ENCODE peak calls at places on chromosomes 13 and 19, in eight cellular contexts. One of them, this sample, is unnamed.

GRCh38 chr13:31236211-31236786 is 36.5 kb downstream of the B3GLCT start:
- DNase-seq in pancreas: no peak
- DNase-seq in A549: peak; percentile 26
- DNase-seq in endodermal cell: no peak
- DNase-seq in testis: no peak
- DNase-seq in esophagus squamous epithelium: no peak
- DNase-seq in tibial nerve: peak; percentile 21
- DNase-seq in body of pancreas: peak; percentile 18
- DNase-seq in this sample: peak; percentile 24

GRCh38 chr19:2474232-2475017 is 1.5 kb upstream of the GADD45B start:
- DNase-seq in pancreas: peak; percentile 89
- DNase-seq in A549: peak; percentile 82
- DNase-seq in endodermal cell: peak; percentile 97
- DNase-seq in testis: peak; percentile 83
- DNase-seq in esophagus squamous epithelium: no peak
- DNase-seq in tibial nerve: peak; percentile 75
- DNase-seq in body of pancreas: peak; percentile 84
- DNase-seq in this sample: peak; percentile 83

GRCh38 chr19:5718579-5719273 is 1.2 kb downstream of the LONP1 start:
- DNase-seq in pancreas: peak; percentile 58
- DNase-seq in A549: peak; percentile 46
- DNase-seq in endodermal cell: no peak
- DNase-seq in testis: no peak
- DNase-seq in esophagus squamous epithelium: no peak
- DNase-seq in tibial nerve: no peak
- DNase-seq in body of pancreas: peak; percentile 46
- DNase-seq in this sample: peak; percentile 58

GRCh38 chr19:34995551-34995950 is 4.6 kb upstream of the GRAMD1A start:
- DNase-seq in pancreas: no peak
- DNase-seq in A549: peak; percentile 72
- DNase-seq in endodermal cell: no peak
- DNase-seq in testis: no peak
- DNase-seq in esophagus squamous epithelium: no peak
- DNase-seq in tibial nerve: no peak
- DNase-seq in body of pancreas: no peak
- DNase-seq in this sample: no peak

GRCh38 chr19:35715981-35716734 is 1.6 kb upstream of the KMT2B start:
- DNase-seq in pancreas: no peak
- DNase-seq in A549: peak; percentile 30
- DNase-seq in endodermal cell: no peak
- DNase-seq in testis: peak; percentile 78
- DNase-seq in esophagus squamous epithelium: no peak
- DNase-seq in tibial nerve: no peak
- DNase-seq in body of pancreas: peak; percentile 67
- DNase-seq in this sample: peak; percentile 46

GRCh38 chr19:12155324-12155723 is 1.2 kb downstream of the ZNF625 start:
- DNase-seq in pancreas: no peak
- DNase-seq in A549: no peak
- DNase-seq in endodermal cell: no peak
- DNase-seq in testis: no peak
- DNase-seq in esophagus squamous epithelium: no peak
- DNase-seq in tibial nerve: no peak
- DNase-seq in body of pancreas: no peak
- DNase-seq in this sample: no peak

GRCh38 chr13:101919541-101920306 is 467.2 kb downstream of the ITGBL1 start:
- DNase-seq in pancreas: no peak
- DNase-seq in A549: no peak
- DNase-seq in endodermal cell: peak; percentile 92
- DNase-seq in testis: peak; percentile 38
- DNase-seq in esophagus squamous epithelium: no peak
- DNase-seq in tibial nerve: no peak
- DNase-seq in body of pancreas: no peak
- DNase-seq in this sample: no peak

GRCh38 chr13:110014719-110015118 is 228.3 kb upstream of the IRS2 start:
- DNase-seq in pancreas: peak; percentile 70
- DNase-seq in A549: peak; percentile 70
- DNase-seq in endodermal cell: no peak
- DNase-seq in testis: no peak
- DNase-seq in esophagus squamous epithelium: no peak
- DNase-seq in tibial nerve: no peak
- DNase-seq in body of pancreas: peak; percentile 85
- DNase-seq in this sample: peak; percentile 15

GRCh38 chr19:7748756-7749155 is 1.4 kb upstream of the CD209 start:
- DNase-seq in pancreas: peak; percentile 15
- DNase-seq in A549: peak; percentile 54
- DNase-seq in endodermal cell: peak; percentile 83
- DNase-seq in testis: peak; percentile 37
- DNase-seq in esophagus squamous epithelium: no peak
- DNase-seq in tibial nerve: no peak
- DNase-seq in body of pancreas: peak; percentile 30
- DNase-seq in this sample: peak; percentile 27

GRCh38 chr13:50452028-50452427 is 391.5 kb downstream of the DLEU7 start:
- DNase-seq in pancreas: no peak
- DNase-seq in A549: no peak
- DNase-seq in endodermal cell: no peak
- DNase-seq in testis: no peak
- DNase-seq in esophagus squamous epithelium: no peak
- DNase-seq in tibial nerve: no peak
- DNase-seq in body of pancreas: no peak
- DNase-seq in this sample: no peak

GRCh38 chr13:105497597-105497996 is 1037.9 kb downstream of the EFNB2 start:
- DNase-seq in pancreas: peak; percentile 7
- DNase-seq in A549: no peak
- DNase-seq in endodermal cell: no peak
- DNase-seq in testis: no peak
- DNase-seq in esophagus squamous epithelium: no peak
- DNase-seq in tibial nerve: no peak
- DNase-seq in body of pancreas: no peak
- DNase-seq in this sample: peak; percentile 1

GRCh38 chr19:56942749-56943148 is 102.2 kb upstream of the PEG3 start:
- DNase-seq in pancreas: no peak
- DNase-seq in A549: no peak
- DNase-seq in endodermal cell: peak; percentile 45
- DNase-seq in testis: peak; percentile 52
- DNase-seq in esophagus squamous epithelium: no peak
- DNase-seq in tibial nerve: no peak
- DNase-seq in body of pancreas: no peak
- DNase-seq in this sample: no peak

GRCh38 chr13:35457258-35457657 is 19.2 kb downstream of the MAB21L1 start:
- DNase-seq in pancreas: no peak
- DNase-seq in A549: no peak
- DNase-seq in endodermal cell: no peak
- DNase-seq in testis: no peak
- DNase-seq in esophagus squamous epithelium: no peak
- DNase-seq in tibial nerve: no peak
- DNase-seq in body of pancreas: no peak
- DNase-seq in this sample: no peak

GRCh38 chr19:41353466-41354342 is at the start of gene TGFB1:
- DNase-seq in pancreas: peak; percentile 77
- DNase-seq in A549: peak; percentile 92
- DNase-seq in endodermal cell: peak; percentile 93
- DNase-seq in testis: peak; percentile 83
- DNase-seq in esophagus squamous epithelium: peak; percentile 55
- DNase-seq in tibial nerve: peak; percentile 79
- DNase-seq in body of pancreas: peak; percentile 84
- DNase-seq in this sample: peak; percentile 88

GRCh38 chr19:55066107-55066709 is 3.3 kb upstream of the RDH13 start:
- DNase-seq in pancreas: no peak
- DNase-seq in A549: no peak
- DNase-seq in endodermal cell: peak; percentile 83
- DNase-seq in testis: no peak
- DNase-seq in esophagus squamous epithelium: no peak
- DNase-seq in tibial nerve: no peak
- DNase-seq in body of pancreas: no peak
- DNase-seq in this sample: no peak

GRCh38 chr19:33214621-33215020 is 11.0 kb downstream of the SLC7A10 start:
- DNase-seq in pancreas: no peak
- DNase-seq in A549: peak; percentile 72
- DNase-seq in endodermal cell: peak; percentile 86
- DNase-seq in testis: no peak
- DNase-seq in esophagus squamous epithelium: no peak
- DNase-seq in tibial nerve: no peak
- DNase-seq in body of pancreas: no peak
- DNase-seq in this sample: no peak

GRCh38 chr13:109088101-109088500 is 458.7 kb downstream of the MYO16 start:
- DNase-seq in pancreas: no peak
- DNase-seq in A549: no peak
- DNase-seq in endodermal cell: no peak
- DNase-seq in testis: no peak
- DNase-seq in esophagus squamous epithelium: no peak
- DNase-seq in tibial nerve: no peak
- DNase-seq in body of pancreas: no peak
- DNase-seq in this sample: peak; percentile 4

GRCh38 chr19:2524840-2525723 is 49.2 kb downstream of the GADD45B start:
- DNase-seq in pancreas: no peak
- DNase-seq in A549: peak; percentile 86
- DNase-seq in endodermal cell: peak; percentile 57
- DNase-seq in testis: peak; percentile 48
- DNase-seq in esophagus squamous epithelium: no peak
- DNase-seq in tibial nerve: no peak
- DNase-seq in body of pancreas: no peak
- DNase-seq in this sample: peak; percentile 59

GRCh38 chr19:44905437-44906160 is at the start of gene APOE:
- DNase-seq in pancreas: no peak
- DNase-seq in A549: no peak
- DNase-seq in endodermal cell: peak; percentile 93
- DNase-seq in testis: peak; percentile 50
- DNase-seq in esophagus squamous epithelium: no peak
- DNase-seq in tibial nerve: no peak
- DNase-seq in body of pancreas: peak; percentile 36
- DNase-seq in this sample: no peak

GRCh38 chr19:41808663-41809566 is 12.5 kb downstream of the CEACAM3 start:
- DNase-seq in pancreas: no peak
- DNase-seq in A549: no peak
- DNase-seq in endodermal cell: peak; percentile 26
- DNase-seq in testis: peak; percentile 18
- DNase-seq in esophagus squamous epithelium: no peak
- DNase-seq in tibial nerve: peak; percentile 14
- DNase-seq in body of pancreas: peak; percentile 40
- DNase-seq in this sample: no peak

GRCh38 chr19:51441410-51442390 is 16.6 kb downstream of the SIGLEC8 start:
- DNase-seq in pancreas: no peak
- DNase-seq in A549: peak; percentile 14
- DNase-seq in endodermal cell: no peak
- DNase-seq in testis: no peak
- DNase-seq in esophagus squamous epithelium: no peak
- DNase-seq in tibial nerve: no peak
- DNase-seq in body of pancreas: no peak
- DNase-seq in this sample: peak; percentile 24
- TF ChIP-seq CTCF in pancreas: no peak
- TF ChIP-seq CTCF in A549: no peak
- TF ChIP-seq CTCF in endodermal cell: no peak
- TF ChIP-seq CTCF in testis: no peak
- TF ChIP-seq CTCF in esophagus squamous epithelium: no peak
- TF ChIP-seq CTCF in tibial nerve: no peak
- TF ChIP-seq CTCF in body of pancreas: no peak
- TF ChIP-seq CTCF in this sample: no peak

DNA sequence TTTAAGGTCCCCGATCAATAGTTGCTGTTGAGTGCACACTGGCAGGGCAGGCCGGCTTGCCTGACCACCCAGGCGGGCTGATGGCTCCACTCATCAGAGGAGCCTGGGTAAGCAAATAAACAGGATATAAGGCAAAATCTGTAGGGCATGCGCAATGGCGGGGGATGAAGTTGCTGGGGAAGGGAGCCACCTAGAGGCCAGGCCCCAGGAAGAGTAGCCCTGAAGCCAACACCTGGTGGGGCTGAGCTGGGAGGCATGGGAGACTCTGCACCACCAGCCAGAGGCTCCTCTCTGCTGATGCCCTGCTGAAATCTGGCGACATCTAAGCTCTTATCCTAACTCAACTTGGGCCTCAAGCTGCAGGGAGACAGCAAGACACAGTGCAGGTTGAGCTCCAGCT is 324.3 kb downstream of the ZNF536 start:
- DNase-seq in pancreas: peak; percentile 70
- DNase-seq in A549: peak; percentile 78
- DNase-seq in endodermal cell: peak; percentile 95
- DNase-seq in testis: no peak
- DNase-seq in esophagus squamous epithelium: no peak
- DNase-seq in tibial nerve: no peak
- DNase-seq in body of pancreas: peak; percentile 68
- DNase-seq in this sample: no peak
- H3K27ac ChIP-seq in pancreas: no peak overlapping the region
- H3K27ac ChIP-seq in A549: no peak overlapping the region
- H3K27ac ChIP-seq in endodermal cell: no peak overlapping the region
- H3K27ac ChIP-seq in testis: no peak overlapping the region
- H3K27ac ChIP-seq in esophagus squamous epithelium: no peak overlapping the region
- H3K27ac ChIP-seq in tibial nerve: no peak overlapping the region
- H3K27ac ChIP-seq in body of pancreas: no peak overlapping the region
- H3K27ac ChIP-seq in this sample: no peak overlapping the region

DNA sequence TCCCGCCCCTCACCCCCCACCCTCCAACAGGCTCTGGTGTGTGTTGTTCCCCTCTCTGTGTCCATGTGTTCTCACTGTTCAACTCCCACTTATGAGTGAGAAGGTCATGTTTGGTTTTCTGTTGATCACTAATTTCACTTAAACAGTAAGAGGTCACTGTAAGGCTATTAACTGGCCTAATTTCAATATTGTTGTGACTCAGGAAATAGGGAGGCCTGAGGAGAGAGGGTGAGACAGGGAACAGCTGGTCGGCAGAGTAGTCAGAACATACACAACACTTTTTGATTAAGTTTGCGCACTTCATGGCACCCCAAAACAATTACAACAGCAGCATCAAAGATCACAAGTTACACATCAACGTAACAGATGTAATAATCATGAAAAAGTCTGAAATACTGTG is 15.5 kb downstream of the TUBGCP3 start:
- DNase-seq in pancreas: no peak
- DNase-seq in A549: no peak
- DNase-seq in endodermal cell: no peak
- DNase-seq in testis: no peak
- DNase-seq in esophagus squamous epithelium: no peak
- DNase-seq in tibial nerve: no peak
- DNase-seq in body of pancreas: no peak
- DNase-seq in this sample: no peak
- TF ChIP-seq CTCF in pancreas: no peak
- TF ChIP-seq CTCF in A549: no peak
- TF ChIP-seq CTCF in endodermal cell: no peak
- TF ChIP-seq CTCF in testis: no peak
- TF ChIP-seq CTCF in esophagus squamous epithelium: no peak
- TF ChIP-seq CTCF in tibial nerve: no peak
- TF ChIP-seq CTCF in body of pancreas: no peak
- TF ChIP-seq CTCF in this sample: no peak

DNA sequence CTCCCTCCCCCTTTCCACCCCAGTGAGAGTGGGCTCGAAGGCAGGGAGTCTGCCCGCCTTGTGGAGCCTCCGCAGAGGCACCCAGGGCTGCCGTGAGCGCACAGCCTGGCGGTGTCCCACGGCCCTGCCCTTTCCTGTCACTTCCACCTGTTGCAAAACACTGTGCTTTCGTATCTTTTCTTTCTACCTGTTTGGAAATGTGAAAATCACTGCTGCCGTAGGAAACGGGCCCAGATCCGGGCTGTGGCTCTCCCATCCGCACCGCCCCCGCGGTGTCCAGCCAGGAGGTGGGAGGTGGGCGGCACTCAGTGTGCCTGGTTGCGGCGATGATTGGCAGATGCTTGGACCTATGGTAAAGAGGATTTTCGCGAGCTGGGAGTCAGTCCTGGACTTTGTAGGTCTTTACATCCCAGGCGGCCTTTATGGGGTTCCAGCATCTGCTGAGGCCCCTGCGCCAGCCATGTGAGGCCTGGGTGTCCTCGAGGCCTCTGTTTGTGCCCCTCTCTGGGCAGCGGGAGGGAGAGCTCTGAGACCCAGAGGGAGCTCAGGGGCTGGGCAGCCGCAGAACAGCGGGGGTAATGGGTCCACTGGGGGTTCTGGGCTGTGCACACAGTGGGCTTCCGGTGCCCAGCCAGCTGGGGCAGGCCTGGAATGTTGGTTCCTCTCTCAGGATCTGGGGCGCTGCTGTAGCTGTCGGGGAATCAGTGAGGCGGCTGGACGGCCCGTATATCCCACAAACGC is 6.1 kb downstream of the STK11 start:
- DNase-seq in pancreas: peak; percentile 94
- DNase-seq in A549: peak; percentile 47
- DNase-seq in endodermal cell: peak; percentile 83
- DNase-seq in testis: peak; percentile 94
- DNase-seq in esophagus squamous epithelium: no peak
- DNase-seq in tibial nerve: no peak
- DNase-seq in body of pancreas: peak; percentile 94
- DNase-seq in this sample: no peak
- H3K27ac ChIP-seq in pancreas: peak overlapping the region; percentile 3
- H3K27ac ChIP-seq in A549: no peak overlapping the region
- H3K27ac ChIP-seq in endodermal cell: no peak overlapping the region
- H3K27ac ChIP-seq in testis: peak overlapping the region; percentile 83
- H3K27ac ChIP-seq in esophagus squamous epithelium: peak overlapping the region; percentile 91
- H3K27ac ChIP-seq in tibial nerve: peak overlapping the region; percentile 68
- H3K27ac ChIP-seq in body of pancreas: peak overlapping the region; percentile 81
- H3K27ac ChIP-seq in this sample: peak overlapping the region; percentile 98